ENCODE peak calls at places on chromosomes 11 and 22, in ten cellular contexts. G, C, J, O, V, L, U, K, M and A are unnamed samples.

GRCh38 chr11:105579111-105579510 is 30.8 kb upstream of the GRIA4 start:
- DNase-seq in G (no peak), C (no peak), J (no peak), O (no peak), V (no peak), L (no peak), U (peak; percentile 1), K (no peak), M (no peak), A (no peak)

GRCh38 chr22:31210830-31211503 is 1.1 kb upstream of the LIMK2 start:
- DNase-seq in G (peak; percentile 67), C (no peak), J (no peak), O (peak; percentile 44), V (no peak), L (peak; percentile 52), U (peak; percentile 23), K (peak; percentile 9), M (no peak), A (no peak)

GRCh38 chr22:28799125-28799833 is 1.1 kb downstream of the XBP1 start:
- DNase-seq in G (peak; percentile 98), C (no peak), J (no peak), O (peak; percentile 62), V (peak; percentile 72), L (no peak), U (peak; percentile 90), K (peak; percentile 52), M (peak; percentile 87), A (peak; percentile 92)

GRCh38 chr11:708511-708910 is 2.5 kb downstream of the EPS8L2 start:
- DNase-seq in G (no peak), C (no peak), J (no peak), O (no peak), V (no peak), L (no peak), U (no peak), K (no peak), M (no peak), A (no peak)

GRCh38 chr11:47244664-47245350 is 3.8 kb downstream of the ACP2 start:
- DNase-seq in G (no peak), C (no peak), J (no peak), O (no peak), V (no peak), L (no peak), U (no peak), K (no peak), M (no peak), A (no peak)

GRCh38 chr11:83641511-83641910 is 355.3 kb upstream of the CCDC90B start:
- DNase-seq in G (peak; percentile 57), C (no peak), J (no peak), O (no peak), V (no peak), L (peak; percentile 69), U (no peak), K (no peak), M (no peak), A (no peak)

GRCh38 chr22:27045103-27045940 is 387.9 kb downstream of the MIAT start:
- DNase-seq in G (peak; percentile 49), C (no peak), J (no peak), O (no peak), V (no peak), L (no peak), U (peak; percentile 80), K (no peak), M (peak; percentile 65), A (no peak)

GRCh38 chr22:20463324-20464095 is 25.9 kb upstream of the SCARF2 start:
- DNase-seq in G (no peak), C (no peak), J (peak; percentile 19), O (no peak), V (no peak), L (no peak), U (no peak), K (no peak), M (no peak), A (no peak)

GRCh38 chr11:121503056-121503455 is 50.3 kb upstream of the SORL1-AS1 start:
- DNase-seq in G (no peak), C (no peak), J (no peak), O (no peak), V (no peak), L (no peak), U (no peak), K (no peak), M (no peak), A (no peak)

GRCh38 chr11:117876049-117876340 is 463 bp downstream of the FXYD6 start:
- DNase-seq in G (no peak), C (no peak), J (no peak), O (no peak), V (no peak), L (no peak), U (no peak), K (no peak), M (no peak), A (no peak)

GRCh38 chr11:4482445-4482844 is at the start of gene OR52K1:
- DNase-seq in G (no peak), C (peak; percentile 1), J (no peak), O (no peak), V (no peak), L (no peak), U (no peak), K (no peak), M (no peak), A (no peak)

GRCh38 chr22:22948651-22949611 is 61.3 kb downstream of the IGLL5 start:
- DNase-seq in G (peak; percentile 35), C (no peak), J (peak; percentile 41), O (no peak), V (no peak), L (no peak), U (no peak), K (no peak), M (no peak), A (peak; percentile 75)